ENCODE peak calls at places on chromosomes 4 and X, in nine cellular contexts. One of them, this sample, is unnamed.

GRCh38 chrX:78708171-78708570 is 39.3 kb upstream of the LPAR4 start:
- DNase-seq in GM10248: peak
- DNase-seq in CD8-positive, alpha-beta T cell: no peak
- DNase-seq in mesendoderm: peak
- DNase-seq in Peyer's patch: no peak
- DNase-seq in A172: peak
- DNase-seq in mesenchymal stem cell: peak
- DNase-seq in C1 segment of cervical spinal cord: no peak
- DNase-seq in dermis blood vessel endothelial cell: peak
- DNase-seq in this sample: no peak

GRCh38 chr4:38210396-38211114 is 250.4 kb downstream of the PTTG2 start:
- DNase-seq in C1 segment of cervical spinal cord: no peak
- DNase-seq in A172: no peak
- DNase-seq in mesenchymal stem cell: no peak
- DNase-seq in dermis blood vessel endothelial cell: peak
- DNase-seq in Peyer's patch: no peak
- DNase-seq in CD8-positive, alpha-beta T cell: no peak
- DNase-seq in GM10248: no peak
- DNase-seq in mesendoderm: peak
- DNase-seq in this sample: no peak

GRCh38 chr4:86302242-86302641 is 57.6 kb downstream of the MAPK10 start:
- DNase-seq in GM10248: no peak
- DNase-seq in A172: no peak
- DNase-seq in mesendoderm: peak
- DNase-seq in mesenchymal stem cell: peak
- DNase-seq in dermis blood vessel endothelial cell: peak
- DNase-seq in Peyer's patch: no peak
- DNase-seq in CD8-positive, alpha-beta T cell: no peak
- DNase-seq in C1 segment of cervical spinal cord: peak
- DNase-seq in this sample: no peak

GRCh38 chrX:77160301-77160700 is 286.9 kb upstream of the FGF16 start:
- DNase-seq in GM10248: no peak
- DNase-seq in A172: no peak
- DNase-seq in C1 segment of cervical spinal cord: no peak
- DNase-seq in CD8-positive, alpha-beta T cell: no peak
- DNase-seq in Peyer's patch: no peak
- DNase-seq in dermis blood vessel endothelial cell: peak
- DNase-seq in mesendoderm: peak
- DNase-seq in mesenchymal stem cell: no peak
- DNase-seq in this sample: no peak

GRCh38 chrX:33543757-33544156 is 332.4 kb upstream of the DMD start:
- DNase-seq in A172: no peak
- DNase-seq in dermis blood vessel endothelial cell: no peak
- DNase-seq in mesendoderm: no peak
- DNase-seq in Peyer's patch: no peak
- DNase-seq in GM10248: no peak
- DNase-seq in mesenchymal stem cell: no peak
- DNase-seq in C1 segment of cervical spinal cord: no peak
- DNase-seq in CD8-positive, alpha-beta T cell: no peak
- DNase-seq in this sample: no peak

GRCh38 chr4:185142911-185143595 is at the start of gene SLC25A4:
- DNase-seq in Peyer's patch: peak
- DNase-seq in CD8-positive, alpha-beta T cell: peak
- DNase-seq in dermis blood vessel endothelial cell: peak
- DNase-seq in C1 segment of cervical spinal cord: peak
- DNase-seq in GM10248: peak
- DNase-seq in A172: peak
- DNase-seq in mesenchymal stem cell: peak
- DNase-seq in mesendoderm: peak
- DNase-seq in this sample: peak

GRCh38 chrX:133689997-133690599 is 274.8 kb upstream of the GPC4 start:
- DNase-seq in dermis blood vessel endothelial cell: no peak
- DNase-seq in C1 segment of cervical spinal cord: no peak
- DNase-seq in CD8-positive, alpha-beta T cell: no peak
- DNase-seq in GM10248: no peak
- DNase-seq in Peyer's patch: no peak
- DNase-seq in mesendoderm: no peak
- DNase-seq in mesenchymal stem cell: no peak
- DNase-seq in A172: no peak
- DNase-seq in this sample: no peak

GRCh38 chr4:114417214-114417613 is 181.4 kb upstream of the UGT8 start:
- DNase-seq in mesenchymal stem cell: no peak
- DNase-seq in C1 segment of cervical spinal cord: no peak
- DNase-seq in Peyer's patch: no peak
- DNase-seq in mesendoderm: peak
- DNase-seq in A172: no peak
- DNase-seq in CD8-positive, alpha-beta T cell: no peak
- DNase-seq in GM10248: no peak
- DNase-seq in dermis blood vessel endothelial cell: no peak
- DNase-seq in this sample: no peak

GRCh38 chr4:10458190-10458589 is 964 bp upstream of the ZNF518B start:
- DNase-seq in C1 segment of cervical spinal cord: no peak
- DNase-seq in dermis blood vessel endothelial cell: peak
- DNase-seq in Peyer's patch: no peak
- DNase-seq in mesendoderm: peak
- DNase-seq in A172: no peak
- DNase-seq in GM10248: no peak
- DNase-seq in mesenchymal stem cell: no peak
- DNase-seq in CD8-positive, alpha-beta T cell: no peak
- DNase-seq in this sample: no peak

GRCh38 chrX:48927736-48928382 is 9.0 kb upstream of the PIM2 start:
- DNase-seq in A172: no peak
- DNase-seq in GM10248: no peak
- DNase-seq in C1 segment of cervical spinal cord: no peak
- DNase-seq in dermis blood vessel endothelial cell: no peak
- DNase-seq in mesendoderm: peak
- DNase-seq in mesenchymal stem cell: no peak
- DNase-seq in CD8-positive, alpha-beta T cell: no peak
- DNase-seq in Peyer's patch: no peak
- DNase-seq in this sample: no peak

GRCh38 chr4:38860788-38861424 is 4.3 kb upstream of the TLR6 start:
- DNase-seq in A172: peak
- DNase-seq in Peyer's patch: peak
- DNase-seq in C1 segment of cervical spinal cord: no peak
- DNase-seq in dermis blood vessel endothelial cell: peak
- DNase-seq in CD8-positive, alpha-beta T cell: peak
- DNase-seq in mesenchymal stem cell: no peak
- DNase-seq in mesendoderm: peak
- DNase-seq in GM10248: peak
- DNase-seq in this sample: peak

GRCh38 chr4:105950701-105951100 is 55.4 kb downstream of the NPNT start:
- DNase-seq in GM10248: no peak
- DNase-seq in dermis blood vessel endothelial cell: no peak
- DNase-seq in C1 segment of cervical spinal cord: no peak
- DNase-seq in mesendoderm: no peak
- DNase-seq in Peyer's patch: no peak
- DNase-seq in mesenchymal stem cell: no peak
- DNase-seq in A172: no peak
- DNase-seq in CD8-positive, alpha-beta T cell: no peak
- DNase-seq in this sample: no peak

GRCh38 chrX:124388562-124388961 is 42.2 kb downstream of the SH2D1A start:
- DNase-seq in CD8-positive, alpha-beta T cell: peak
- DNase-seq in Peyer's patch: peak
- DNase-seq in GM10248: peak
- DNase-seq in mesendoderm: peak
- DNase-seq in dermis blood vessel endothelial cell: peak
- DNase-seq in C1 segment of cervical spinal cord: peak
- DNase-seq in A172: peak
- DNase-seq in mesenchymal stem cell: peak
- DNase-seq in this sample: peak

GRCh38 chrX:18927558-18927957 is 56.4 kb downstream of the PHKA2 start:
- DNase-seq in C1 segment of cervical spinal cord: no peak
- DNase-seq in A172: no peak
- DNase-seq in mesenchymal stem cell: no peak
- DNase-seq in GM10248: no peak
- DNase-seq in CD8-positive, alpha-beta T cell: no peak
- DNase-seq in Peyer's patch: no peak
- DNase-seq in dermis blood vessel endothelial cell: no peak
- DNase-seq in mesendoderm: no peak
- DNase-seq in this sample: no peak